ENCODE peak calls at places on chromosome 22, in eight cellular contexts. One of them, this sample, is unnamed.

GRCh38 chr22:44753189-44754042 is 1.0 kb downstream of the ARHGAP8 start:
- DNase-seq in choroid plexus epithelial cell: peak; percentile 83
- DNase-seq in cardiac muscle cell: peak; percentile 64
- DNase-seq in HepG2: no peak
- DNase-seq in fibroblast of mammary gland: peak; percentile 58
- DNase-seq in mucosa of descending colon: peak; percentile 63
- DNase-seq in hepatocyte: peak; percentile 84
- DNase-seq in upper lobe of right lung: no peak
- DNase-seq in this sample: peak; percentile 72

GRCh38 chr22:23688121-23688520 is 2.7 kb upstream of the RGL4 start:
- DNase-seq in choroid plexus epithelial cell: no peak
- DNase-seq in cardiac muscle cell: no peak
- DNase-seq in HepG2: no peak
- DNase-seq in fibroblast of mammary gland: no peak
- DNase-seq in mucosa of descending colon: no peak
- DNase-seq in hepatocyte: no peak
- DNase-seq in upper lobe of right lung: no peak
- DNase-seq in this sample: no peak

GRCh38 chr22:32775957-32776356 is 25.5 kb upstream of the TIMP3 start:
- DNase-seq in choroid plexus epithelial cell: no peak
- DNase-seq in cardiac muscle cell: no peak
- DNase-seq in HepG2: peak; percentile 68
- DNase-seq in fibroblast of mammary gland: no peak
- DNase-seq in mucosa of descending colon: no peak
- DNase-seq in hepatocyte: no peak
- DNase-seq in upper lobe of right lung: no peak
- DNase-seq in this sample: no peak

GRCh38 chr22:46881373-46882118 is 119.1 kb downstream of the TBC1D22A start:
- DNase-seq in choroid plexus epithelial cell: no peak
- DNase-seq in cardiac muscle cell: no peak
- DNase-seq in HepG2: no peak
- DNase-seq in fibroblast of mammary gland: peak; percentile 67
- DNase-seq in mucosa of descending colon: no peak
- DNase-seq in hepatocyte: no peak
- DNase-seq in upper lobe of right lung: no peak
- DNase-seq in this sample: no peak

GRCh38 chr22:18119409-18120110 is 9.0 kb downstream of the TUBA8 start:
- DNase-seq in choroid plexus epithelial cell: no peak
- DNase-seq in cardiac muscle cell: no peak
- DNase-seq in HepG2: no peak
- DNase-seq in fibroblast of mammary gland: no peak
- DNase-seq in mucosa of descending colon: no peak
- DNase-seq in hepatocyte: no peak
- DNase-seq in upper lobe of right lung: peak; percentile 61
- DNase-seq in this sample: no peak

GRCh38 chr22:45172872-45173585 is 9.3 kb downstream of the NUP50 start:
- DNase-seq in choroid plexus epithelial cell: no peak
- DNase-seq in cardiac muscle cell: no peak
- DNase-seq in HepG2: no peak
- DNase-seq in fibroblast of mammary gland: no peak
- DNase-seq in mucosa of descending colon: no peak
- DNase-seq in hepatocyte: no peak
- DNase-seq in upper lobe of right lung: no peak
- DNase-seq in this sample: no peak

GRCh38 chr22:46104881-46105493 is 45.3 kb upstream of the PPARA start:
- DNase-seq in choroid plexus epithelial cell: no peak
- DNase-seq in cardiac muscle cell: no peak
- DNase-seq in HepG2: no peak
- DNase-seq in fibroblast of mammary gland: no peak
- DNase-seq in mucosa of descending colon: no peak
- DNase-seq in hepatocyte: no peak
- DNase-seq in upper lobe of right lung: no peak
- DNase-seq in this sample: no peak

GRCh38 chr22:17954200-17954859 is 70.0 kb downstream of the MICAL3 start:
- DNase-seq in choroid plexus epithelial cell: no peak
- DNase-seq in cardiac muscle cell: no peak
- DNase-seq in HepG2: peak; percentile 81
- DNase-seq in fibroblast of mammary gland: no peak
- DNase-seq in mucosa of descending colon: no peak
- DNase-seq in hepatocyte: no peak
- DNase-seq in upper lobe of right lung: no peak
- DNase-seq in this sample: no peak

GRCh38 chr22:32204856-32205722 is at the start of gene RFPL2:
- DNase-seq in choroid plexus epithelial cell: peak; percentile 11
- DNase-seq in cardiac muscle cell: peak; percentile 90
- DNase-seq in HepG2: peak; percentile 61
- DNase-seq in fibroblast of mammary gland: no peak
- DNase-seq in mucosa of descending colon: no peak
- DNase-seq in hepatocyte: peak; percentile 90
- DNase-seq in upper lobe of right lung: peak; percentile 69
- DNase-seq in this sample: peak; percentile 4

GRCh38 chr22:29877620-29878019 is 5.4 kb upstream of the MTMR3 start:
- DNase-seq in choroid plexus epithelial cell: peak; percentile 64
- DNase-seq in cardiac muscle cell: no peak
- DNase-seq in HepG2: no peak
- DNase-seq in fibroblast of mammary gland: peak; percentile 85
- DNase-seq in mucosa of descending colon: no peak
- DNase-seq in hepatocyte: no peak
- DNase-seq in upper lobe of right lung: no peak
- DNase-seq in this sample: peak; percentile 27

GRCh38 chr22:46661221-46661851 is 41.1 kb downstream of the GRAMD4 start:
- DNase-seq in choroid plexus epithelial cell: peak; percentile 61
- DNase-seq in cardiac muscle cell: peak; percentile 40
- DNase-seq in HepG2: no peak
- DNase-seq in fibroblast of mammary gland: peak; percentile 79
- DNase-seq in mucosa of descending colon: no peak
- DNase-seq in hepatocyte: no peak
- DNase-seq in upper lobe of right lung: no peak
- DNase-seq in this sample: peak; percentile 69

GRCh38 chr22:44543781-44544181 is 45.7 kb upstream of the RTL6 start:
- DNase-seq in choroid plexus epithelial cell: no peak
- DNase-seq in cardiac muscle cell: no peak
- DNase-seq in HepG2: no peak
- DNase-seq in fibroblast of mammary gland: no peak
- DNase-seq in mucosa of descending colon: no peak
- DNase-seq in hepatocyte: peak; percentile 43
- DNase-seq in upper lobe of right lung: peak; percentile 46
- DNase-seq in this sample: no peak

GRCh38 chr22:34709641-34710040 is 356.3 kb upstream of the ISX start:
- DNase-seq in choroid plexus epithelial cell: no peak
- DNase-seq in cardiac muscle cell: no peak
- DNase-seq in HepG2: no peak
- DNase-seq in fibroblast of mammary gland: no peak
- DNase-seq in mucosa of descending colon: no peak
- DNase-seq in hepatocyte: no peak
- DNase-seq in upper lobe of right lung: no peak
- DNase-seq in this sample: no peak

GRCh38 chr22:48819232-48819631 is 1008.4 kb downstream of the BRD1 start:
- DNase-seq in choroid plexus epithelial cell: no peak
- DNase-seq in cardiac muscle cell: no peak
- DNase-seq in HepG2: no peak
- DNase-seq in fibroblast of mammary gland: no peak
- DNase-seq in mucosa of descending colon: no peak
- DNase-seq in hepatocyte: no peak
- DNase-seq in upper lobe of right lung: no peak
- DNase-seq in this sample: no peak

GRCh38 chr22:23970201-23970641 is 3.5 kb downstream of the DDTL start:
- DNase-seq in choroid plexus epithelial cell: no peak
- DNase-seq in cardiac muscle cell: no peak
- DNase-seq in HepG2: no peak
- DNase-seq in fibroblast of mammary gland: no peak
- DNase-seq in mucosa of descending colon: no peak
- DNase-seq in hepatocyte: no peak
- DNase-seq in upper lobe of right lung: no peak
- DNase-seq in this sample: no peak

GRCh38 chr22:40147388-40148176 is 30.1 kb upstream of the TNRC6B start:
- DNase-seq in choroid plexus epithelial cell: no peak
- DNase-seq in cardiac muscle cell: no peak
- DNase-seq in HepG2: no peak
- DNase-seq in fibroblast of mammary gland: no peak
- DNase-seq in mucosa of descending colon: no peak
- DNase-seq in hepatocyte: no peak
- DNase-seq in upper lobe of right lung: no peak
- DNase-seq in this sample: no peak

GRCh38 chr22:46653596-46653995 is 33.4 kb downstream of the GRAMD4 start:
- DNase-seq in choroid plexus epithelial cell: no peak
- DNase-seq in cardiac muscle cell: no peak
- DNase-seq in HepG2: no peak
- DNase-seq in fibroblast of mammary gland: no peak
- DNase-seq in mucosa of descending colon: peak; percentile 38
- DNase-seq in hepatocyte: no peak
- DNase-seq in upper lobe of right lung: no peak
- DNase-seq in this sample: no peak

GRCh38 chr22:39308614-39309363 is 10.6 kb downstream of the RPL3 start:
- DNase-seq in choroid plexus epithelial cell: peak; percentile 99
- DNase-seq in cardiac muscle cell: no peak
- DNase-seq in HepG2: no peak
- DNase-seq in fibroblast of mammary gland: peak; percentile 90
- DNase-seq in mucosa of descending colon: no peak
- DNase-seq in hepatocyte: peak; percentile 83
- DNase-seq in upper lobe of right lung: no peak
- DNase-seq in this sample: peak; percentile 96

GRCh38 chr22:26393929-26394328 is 35.1 kb upstream of the ASPHD2 start:
- DNase-seq in choroid plexus epithelial cell: no peak
- DNase-seq in cardiac muscle cell: no peak
- DNase-seq in HepG2: no peak
- DNase-seq in fibroblast of mammary gland: no peak
- DNase-seq in mucosa of descending colon: no peak
- DNase-seq in hepatocyte: no peak
- DNase-seq in upper lobe of right lung: no peak
- DNase-seq in this sample: no peak
- TF ChIP-seq CTCF in choroid plexus epithelial cell: peak; percentile 14
- TF ChIP-seq CTCF in cardiac muscle cell: no peak
- TF ChIP-seq CTCF in HepG2: no peak
- TF ChIP-seq CTCF in fibroblast of mammary gland: peak; percentile 9
- TF ChIP-seq CTCF in mucosa of descending colon: no peak
- TF ChIP-seq CTCF in hepatocyte: no peak
- TF ChIP-seq CTCF in upper lobe of right lung: no peak
- TF ChIP-seq CTCF in this sample: peak; percentile 10

GRCh38 chr22:37765953-37766566 is 41.7 kb upstream of the GCAT start:
- DNase-seq in choroid plexus epithelial cell: no peak
- DNase-seq in cardiac muscle cell: no peak
- DNase-seq in HepG2: no peak
- DNase-seq in fibroblast of mammary gland: no peak
- DNase-seq in mucosa of descending colon: no peak
- DNase-seq in hepatocyte: no peak
- DNase-seq in upper lobe of right lung: no peak
- DNase-seq in this sample: no peak

GRCh38 chr22:37765498-37765897 is 42.2 kb upstream of the GCAT start:
- DNase-seq in choroid plexus epithelial cell: no peak
- DNase-seq in cardiac muscle cell: no peak
- DNase-seq in HepG2: no peak
- DNase-seq in fibroblast of mammary gland: no peak
- DNase-seq in mucosa of descending colon: no peak
- DNase-seq in hepatocyte: no peak
- DNase-seq in upper lobe of right lung: no peak
- DNase-seq in this sample: no peak

GRCh38 chr22:37769056-37769455 is 38.7 kb upstream of the GCAT start:
- DNase-seq in choroid plexus epithelial cell: no peak
- DNase-seq in cardiac muscle cell: no peak
- DNase-seq in HepG2: no peak
- DNase-seq in fibroblast of mammary gland: no peak
- DNase-seq in mucosa of descending colon: no peak
- DNase-seq in hepatocyte: no peak
- DNase-seq in upper lobe of right lung: no peak
- DNase-seq in this sample: no peak

GRCh38 chr22:37771081-37771480 is 36.7 kb upstream of the GCAT start:
- DNase-seq in choroid plexus epithelial cell: no peak
- DNase-seq in cardiac muscle cell: no peak
- DNase-seq in HepG2: no peak
- DNase-seq in fibroblast of mammary gland: no peak
- DNase-seq in mucosa of descending colon: no peak
- DNase-seq in hepatocyte: no peak
- DNase-seq in upper lobe of right lung: no peak
- DNase-seq in this sample: no peak

GRCh38 chr22:37768273-37768672 is 39.5 kb upstream of the GCAT start:
- DNase-seq in choroid plexus epithelial cell: no peak
- DNase-seq in cardiac muscle cell: no peak
- DNase-seq in HepG2: no peak
- DNase-seq in fibroblast of mammary gland: no peak
- DNase-seq in mucosa of descending colon: no peak
- DNase-seq in hepatocyte: no peak
- DNase-seq in upper lobe of right lung: no peak
- DNase-seq in this sample: no peak
- TF ChIP-seq CTCF in choroid plexus epithelial cell: peak; percentile 53
- TF ChIP-seq CTCF in cardiac muscle cell: peak; percentile 28
- TF ChIP-seq CTCF in HepG2: peak; percentile 15
- TF ChIP-seq CTCF in fibroblast of mammary gland: peak; percentile 22
- TF ChIP-seq CTCF in mucosa of descending colon: no peak
- TF ChIP-seq CTCF in hepatocyte: peak; percentile 4
- TF ChIP-seq CTCF in upper lobe of right lung: peak; percentile 10
- TF ChIP-seq CTCF in this sample: peak; percentile 29

DNA sequence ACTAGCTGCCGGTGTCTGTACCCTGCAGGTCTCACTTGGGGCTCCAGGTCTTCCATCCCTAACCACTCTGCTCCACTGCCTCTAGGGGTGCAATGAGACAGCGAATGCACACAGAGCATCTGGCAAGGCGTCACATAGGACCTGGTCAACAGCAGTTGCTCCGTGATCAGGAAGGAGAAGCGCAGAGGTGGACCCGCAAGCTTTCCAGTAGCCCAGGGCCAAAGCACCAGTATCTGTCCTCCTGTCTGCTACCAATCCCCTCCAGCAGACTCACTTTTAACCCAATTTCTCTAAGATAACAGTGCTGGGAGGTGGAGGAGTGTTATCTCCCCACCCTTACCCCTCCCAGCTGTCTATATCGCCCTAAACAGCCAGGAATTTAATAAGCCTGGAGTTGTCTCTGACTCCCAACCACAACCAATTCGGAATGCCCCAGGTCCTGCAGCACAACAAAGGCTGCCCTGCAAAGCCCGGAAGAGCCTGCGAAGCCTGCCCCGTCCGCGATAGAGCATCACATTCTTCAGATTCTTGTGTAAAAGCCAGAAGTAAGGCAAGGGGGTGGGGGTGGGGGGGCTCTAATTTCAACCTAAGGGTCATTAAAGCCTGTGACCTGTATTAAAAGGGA is 19.3 kb downstream of the MYH9 start:
- DNase-seq in choroid plexus epithelial cell: peak; percentile 83
- DNase-seq in cardiac muscle cell: peak; percentile 76
- DNase-seq in HepG2: peak; percentile 72
- DNase-seq in fibroblast of mammary gland: peak; percentile 52
- DNase-seq in mucosa of descending colon: no peak
- DNase-seq in hepatocyte: peak; percentile 50
- DNase-seq in upper lobe of right lung: no peak
- DNase-seq in this sample: peak; percentile 87
- TF ChIP-seq CTCF in choroid plexus epithelial cell: peak; percentile 34
- TF ChIP-seq CTCF in cardiac muscle cell: peak; percentile 28
- TF ChIP-seq CTCF in HepG2: no peak
- TF ChIP-seq CTCF in fibroblast of mammary gland: no peak
- TF ChIP-seq CTCF in mucosa of descending colon: no peak
- TF ChIP-seq CTCF in hepatocyte: no peak
- TF ChIP-seq CTCF in upper lobe of right lung: peak; percentile 13
- TF ChIP-seq CTCF in this sample: peak; percentile 27

DNA sequence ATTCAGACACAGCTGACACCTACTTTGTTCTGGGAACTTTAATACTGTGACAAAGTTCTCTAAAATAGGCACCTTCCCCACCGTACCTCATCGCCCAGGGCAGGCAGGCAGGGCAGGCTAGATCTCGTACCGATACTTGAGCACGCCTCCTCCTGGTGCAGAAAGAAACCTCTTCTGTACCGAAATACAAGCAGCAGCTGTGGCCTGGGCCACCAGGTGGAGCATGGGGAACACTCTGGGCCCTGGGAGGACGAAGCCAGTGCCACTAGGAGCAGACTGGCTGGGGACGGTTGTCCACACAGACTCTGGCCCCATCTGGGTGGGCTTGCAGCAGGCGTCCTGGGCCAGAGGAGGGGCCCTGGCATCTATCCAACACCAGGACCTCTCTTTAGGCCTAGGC is 12.8 kb downstream of the PMM1 start:
- DNase-seq in choroid plexus epithelial cell: peak; percentile 67
- DNase-seq in cardiac muscle cell: peak; percentile 77
- DNase-seq in HepG2: peak; percentile 82
- DNase-seq in fibroblast of mammary gland: peak; percentile 55
- DNase-seq in mucosa of descending colon: peak; percentile 52
- DNase-seq in hepatocyte: peak; percentile 74
- DNase-seq in upper lobe of right lung: no peak
- DNase-seq in this sample: peak; percentile 45
- TF ChIP-seq CTCF in choroid plexus epithelial cell: peak; percentile 79
- TF ChIP-seq CTCF in cardiac muscle cell: peak; percentile 63
- TF ChIP-seq CTCF in HepG2: peak; percentile 95
- TF ChIP-seq CTCF in fibroblast of mammary gland: peak; percentile 57
- TF ChIP-seq CTCF in mucosa of descending colon: no peak
- TF ChIP-seq CTCF in hepatocyte: peak; percentile 46
- TF ChIP-seq CTCF in upper lobe of right lung: peak; percentile 35
- TF ChIP-seq CTCF in this sample: peak; percentile 60

This sample was measured in fibroblast of pulmonary artery.